ENCODE peak calls at places on chromosomes 7 and 10, in eight cellular contexts. Y is HCT116, Q is GM23338, B is endothelial cell of umbilical vein, K is H1, G is HepG2, F is GM12878, N is K562. S is an unnamed sample.

GRCh38 chr10:79399242-79399831 is 46.1 kb downstream of the ZCCHC24 start:
- DNase-seq in Y (no peak), Q (peak), B (peak), K (no peak), G (no peak), F (no peak), N (peak), S (no peak)

GRCh38 chr10:128130051-128130450 is 3.8 kb upstream of the MKI67 start:
- DNase-seq in Y (peak), Q (no peak), B (peak), K (no peak), G (peak), F (no peak), N (no peak), S (no peak)

GRCh38 chr7:2507917-2508306 is 11.7 kb upstream of the LFNG start:
- DNase-seq in Y (no peak), Q (no peak), B (no peak), K (no peak), G (no peak), F (no peak), N (no peak), S (no peak)

GRCh38 chr7:23938937-23939552 is 229.0 kb downstream of the STK31 start:
- DNase-seq in Y (peak), Q (peak), B (no peak), K (peak), G (peak), F (no peak), N (no peak), S (peak)

GRCh38 chr7:158133515-158134271 is 453.9 kb downstream of the PTPRN2 start:
- DNase-seq in Y (no peak), Q (no peak), B (no peak), K (no peak), G (no peak), F (no peak), N (no peak), S (no peak)

GRCh38 chr7:98100088-98100487 is 6.6 kb upstream of the LMTK2 start:
- DNase-seq in Y (no peak), Q (no peak), B (no peak), K (no peak), G (no peak), F (no peak), N (no peak), S (no peak)

GRCh38 chr10:80205478-80206276 is at the start of gene ANXA11:
- DNase-seq in Y (peak), Q (peak), B (peak), K (peak), G (peak), F (peak), N (peak), S (no peak)

GRCh38 chr10:59625842-59626522 is 83.7 kb downstream of the SLC16A9 start:
- DNase-seq in Y (peak), Q (peak), B (peak), K (peak), G (peak), F (peak), N (peak), S (no peak)

GRCh38 chr7:93461350-93461749 is 113.2 kb downstream of the CALCR start:
- DNase-seq in Y (no peak), Q (peak), B (no peak), K (no peak), G (no peak), F (no peak), N (no peak), S (no peak)

GRCh38 chr10:110457851-110458582 is 39.7 kb upstream of the DUSP5 start:
- DNase-seq in Y (no peak), Q (no peak), B (peak), K (no peak), G (no peak), F (no peak), N (no peak), S (no peak)

GRCh38 chr10:97875391-97875790 is 25.7 kb downstream of the GOLGA7B start:
- DNase-seq in Y (no peak), Q (no peak), B (peak), K (no peak), G (no peak), F (no peak), N (no peak), S (no peak)

GRCh38 chr10:92108747-92109146 is 182.1 kb downstream of the CPEB3 start:
- DNase-seq in Y (no peak), Q (no peak), B (no peak), K (no peak), G (no peak), F (no peak), N (no peak), S (no peak)

GRCh38 chr7:14899065-14899464 is 3.5 kb downstream of the DGKB start:
- DNase-seq in Y (no peak), Q (no peak), B (no peak), K (no peak), G (no peak), F (no peak), N (no peak), S (no peak)

GRCh38 chr7:111384065-111384891 is 178.0 kb downstream of the IMMP2L start:
- DNase-seq in Y (no peak), Q (no peak), B (peak), K (no peak), G (no peak), F (no peak), N (no peak), S (no peak)

GRCh38 chr7:150425670-150426069 is 24.8 kb upstream of the GIMAP8 start:
- DNase-seq in Y (no peak), Q (no peak), B (no peak), K (no peak), G (no peak), F (no peak), N (no peak), S (no peak)

GRCh38 chr7:50921114-50921513 is 138.4 kb upstream of the GRB10 start:
- DNase-seq in Y (no peak), Q (no peak), B (no peak), K (no peak), G (no peak), F (no peak), N (no peak), S (no peak)

GRCh38 chr10:1464866-1465265 is 272.5 kb downstream of the ADARB2 start:
- DNase-seq in Y (no peak), Q (no peak), B (no peak), K (no peak), G (no peak), F (no peak), N (no peak), S (no peak)

GRCh38 chr7:112211348-112211907 is 4.9 kb downstream of the ZNF277 start:
- DNase-seq in Y (no peak), Q (no peak), B (no peak), K (no peak), G (peak), F (no peak), N (no peak), S (no peak)

GRCh38 chr10:112140110-112140755 is 43.3 kb downstream of the GPAM start:
- DNase-seq in Y (peak), Q (peak), B (peak), K (peak), G (peak), F (peak), N (peak), S (no peak)

GRCh38 chr7:112938895-112939588 is 147.6 kb downstream of the GPR85 start:
- DNase-seq in Y (no peak), Q (peak), B (peak), K (no peak), G (peak), F (no peak), N (peak), S (no peak)

GRCh38 chr10:124657806-124658205 is 86.4 kb downstream of the FAM53B start:
- DNase-seq in Y (no peak), Q (no peak), B (no peak), K (no peak), G (no peak), F (peak), N (no peak), S (no peak)

GRCh38 chr7:35415411-35415822 is 161.5 kb upstream of the TBX20 start:
- DNase-seq in Y (no peak), Q (no peak), B (no peak), K (no peak), G (no peak), F (no peak), N (no peak), S (no peak)

GRCh38 chr7:50812847-50813475 is 30.3 kb upstream of the GRB10 start:
- DNase-seq in Y (peak), Q (peak), B (peak), K (no peak), G (peak), F (no peak), N (no peak), S (no peak)

GRCh38 chr7:130494480-130494879 is 2.6 kb downstream of the MEST start:
- DNase-seq in Y (no peak), Q (no peak), B (peak), K (no peak), G (no peak), F (no peak), N (peak), S (no peak)

GRCh38 chr7:130493275-130493868 is 1.5 kb downstream of the MEST start:
- DNase-seq in Y (no peak), Q (peak), B (peak), K (no peak), G (no peak), F (no peak), N (no peak), S (no peak)

GRCh38 chr7:130490888-130491771 is 755 bp upstream of the MEST start:
- DNase-seq in Y (no peak), Q (peak), B (peak), K (no peak), G (no peak), F (no peak), N (no peak), S (no peak)

GRCh38 chr7:130491841-130492518 is at the start of gene MEST:
- DNase-seq in Y (no peak), Q (peak), B (peak), K (no peak), G (no peak), F (no peak), N (no peak), S (no peak)

DNA sequence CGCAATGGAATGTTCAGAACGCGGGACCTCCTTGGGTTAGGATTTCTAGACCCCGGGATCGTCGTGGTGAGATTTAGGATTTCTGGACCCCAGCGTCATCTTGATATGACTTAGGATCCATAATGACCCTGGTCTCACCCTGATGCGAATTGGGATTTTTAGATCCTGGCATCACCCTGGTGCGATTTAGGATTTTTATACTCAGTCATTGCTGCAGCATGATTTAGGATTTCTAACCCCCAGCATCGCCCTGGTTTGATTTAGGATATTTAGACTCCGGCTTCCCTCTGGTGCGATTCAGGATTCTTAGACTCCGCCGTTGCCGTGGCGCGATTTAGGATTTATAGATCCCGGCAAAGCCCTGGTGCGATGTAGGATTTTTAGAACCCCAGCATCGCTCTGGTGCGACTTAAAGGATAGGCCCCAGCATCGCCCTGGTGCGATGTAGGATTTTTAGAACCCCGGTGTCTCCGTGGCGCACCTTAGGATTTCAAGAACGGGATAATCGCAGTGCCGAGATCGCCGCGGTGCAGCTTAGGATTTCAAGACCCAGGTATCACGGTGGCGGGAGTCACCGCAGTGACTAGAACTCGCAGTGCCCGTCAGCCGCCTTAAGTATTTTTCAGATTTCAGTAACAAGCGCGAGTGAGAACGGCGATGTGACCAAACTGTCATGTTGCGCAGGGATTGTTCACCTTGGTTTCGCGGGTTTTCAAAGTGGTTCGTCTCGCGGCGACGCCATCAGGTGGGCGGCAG is 812 bp downstream of the MEST start:
- DNase-seq in Y (no peak), Q (peak), B (peak), K (no peak), G (no peak), F (no peak), N (no peak), S (no peak)
- TF ChIP-seq EZH2 in Y (no peak), Q (no peak), B (no peak), K (no peak), G (no peak), F (peak), N (no peak), S (no peak)

DNA sequence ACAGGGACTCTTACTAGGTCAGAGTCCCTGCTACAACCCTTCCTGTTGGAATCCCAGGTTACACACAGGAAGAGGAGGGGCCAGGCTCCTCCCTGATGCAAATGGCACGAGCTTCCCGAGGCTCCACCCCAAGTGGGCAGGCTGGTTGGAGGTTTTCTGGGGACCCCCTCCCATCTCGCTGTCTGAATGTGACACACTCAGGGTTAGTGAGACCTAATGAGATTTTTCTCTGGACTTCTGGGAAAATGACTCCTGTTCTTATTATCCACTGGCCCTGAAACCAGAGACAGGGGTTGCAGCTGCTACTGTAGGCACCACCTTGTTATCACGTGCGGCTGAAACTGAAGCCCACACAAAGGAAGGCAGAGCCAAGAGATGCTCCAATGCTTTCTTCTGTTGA is 103.3 kb downstream of the FAM107B start:
- DNase-seq in Y (no peak), Q (peak), B (no peak), K (no peak), G (no peak), F (no peak), N (no peak), S (no peak)
- H3K27ac ChIP-seq in Y (no peak), Q (no peak), B (no peak), K (no peak), G (no peak), F (no peak), N (no peak), S (no peak)

GRCh38 chr10:71747808-71748523 is 25.4 kb downstream of the VSIR start:
- DNase-seq in Y (no peak), Q (no peak), B (no peak), K (no peak), G (no peak), F (peak), N (no peak), S (no peak)

GRCh38 chr10:71745659-71746250 is 26.2 kb upstream of the C10orf105 start:
- DNase-seq in Y (no peak), Q (no peak), B (no peak), K (no peak), G (no peak), F (no peak), N (no peak), S (no peak)

GRCh38 chr10:71744897-71745658 is 25.5 kb upstream of the C10orf105 start:
- DNase-seq in Y (no peak), Q (no peak), B (no peak), K (no peak), G (no peak), F (no peak), N (no peak), S (no peak)

GRCh38 chr10:71747039-71747807 is 26.1 kb downstream of the VSIR start:
- DNase-seq in Y (no peak), Q (no peak), B (no peak), K (no peak), G (no peak), F (peak), N (no peak), S (no peak)

GRCh38 chr10:71746344-71747037 is 26.8 kb downstream of the VSIR start:
- DNase-seq in Y (no peak), Q (peak), B (peak), K (no peak), G (peak), F (no peak), N (peak), S (no peak)
- TF ChIP-seq POLR2AphosphoS5 in Y (no peak), Q (no peak), B (no peak), K (no peak), G (no peak), F (no peak), N (no peak), S (no peak)

DNA sequence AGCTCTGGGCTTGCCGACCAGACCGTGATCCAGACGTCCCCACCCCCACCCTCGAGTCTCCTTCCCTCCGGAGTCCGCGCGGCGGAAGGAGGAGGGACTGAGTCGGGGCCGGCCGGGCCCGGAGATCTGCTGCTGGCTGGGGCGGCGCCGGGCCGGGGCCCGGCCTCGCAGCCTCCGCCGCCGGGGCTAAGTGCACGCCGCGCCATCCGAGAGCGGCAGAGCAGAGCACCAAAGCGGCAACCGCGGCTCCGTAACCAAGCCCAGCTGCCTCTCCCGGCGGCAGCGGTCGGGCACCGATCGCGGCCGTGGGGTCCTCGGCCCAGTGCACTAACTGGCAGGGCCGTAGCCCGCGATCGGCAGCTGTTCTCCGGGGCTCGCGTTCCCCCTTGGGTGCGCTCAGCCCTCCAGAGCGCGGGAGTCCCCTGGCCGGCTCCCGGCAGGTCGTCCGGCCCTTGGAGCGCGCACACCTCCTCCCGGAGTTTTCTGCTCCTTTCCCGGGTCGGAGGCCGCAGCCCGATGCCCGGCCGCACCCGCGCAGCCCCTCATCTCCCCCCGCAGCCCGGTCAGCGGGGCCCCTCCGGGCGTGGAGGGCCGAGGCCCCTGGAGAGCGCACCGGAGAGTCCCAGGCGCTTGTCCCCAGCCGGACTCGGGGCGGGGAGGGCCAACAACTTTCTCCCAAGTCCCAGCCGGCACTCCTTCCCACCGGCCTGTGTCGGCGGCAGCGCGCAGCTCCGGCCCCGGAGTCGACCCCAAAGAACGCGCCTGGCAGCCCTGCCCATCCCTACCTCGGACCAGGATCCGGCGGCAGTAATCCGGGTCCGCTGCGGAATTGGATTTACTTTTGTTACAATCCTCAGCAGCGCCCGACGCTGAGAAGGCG is 799 bp downstream of the VAX1 start:
- DNase-seq in Y (no peak), Q (peak), B (peak), K (no peak), G (no peak), F (no peak), N (no peak), S (no peak)
- TF ChIP-seq EZH2 in Y (no peak), Q (peak), B (peak), K (peak), G (no peak), F (no peak), N (no peak), S (no peak)

GRCh38 chr7:12674053-12674452 is 13.4 kb upstream of the ARL4A start:
- DNase-seq in Y (no peak), Q (no peak), B (no peak), K (no peak), G (no peak), F (no peak), N (no peak), S (no peak)
- H3K27ac ChIP-seq in Y (no peak), Q (no peak), B (no peak), K (no peak), G (no peak), F (no peak), N (no peak), S (no peak)

GRCh38 chr7:128270799-128271411 is 29.8 kb downstream of the LEP start:
- DNase-seq in Y (no peak), Q (peak), B (no peak), K (no peak), G (no peak), F (no peak), N (no peak), S (no peak)

GRCh38 chr7:128271471-128272454 is 30.7 kb downstream of the LEP start:
- DNase-seq in Y (no peak), Q (peak), B (no peak), K (no peak), G (no peak), F (no peak), N (no peak), S (no peak)

GRCh38 chr7:128275651-128276050 is 34.6 kb downstream of the LEP start:
- DNase-seq in Y (no peak), Q (no peak), B (no peak), K (no peak), G (no peak), F (no peak), N (no peak), S (no peak)

GRCh38 chr7:128274890-128275603 is 34.0 kb downstream of the LEP start:
- DNase-seq in Y (no peak), Q (no peak), B (no peak), K (no peak), G (peak), F (no peak), N (no peak), S (no peak)

DNA sequence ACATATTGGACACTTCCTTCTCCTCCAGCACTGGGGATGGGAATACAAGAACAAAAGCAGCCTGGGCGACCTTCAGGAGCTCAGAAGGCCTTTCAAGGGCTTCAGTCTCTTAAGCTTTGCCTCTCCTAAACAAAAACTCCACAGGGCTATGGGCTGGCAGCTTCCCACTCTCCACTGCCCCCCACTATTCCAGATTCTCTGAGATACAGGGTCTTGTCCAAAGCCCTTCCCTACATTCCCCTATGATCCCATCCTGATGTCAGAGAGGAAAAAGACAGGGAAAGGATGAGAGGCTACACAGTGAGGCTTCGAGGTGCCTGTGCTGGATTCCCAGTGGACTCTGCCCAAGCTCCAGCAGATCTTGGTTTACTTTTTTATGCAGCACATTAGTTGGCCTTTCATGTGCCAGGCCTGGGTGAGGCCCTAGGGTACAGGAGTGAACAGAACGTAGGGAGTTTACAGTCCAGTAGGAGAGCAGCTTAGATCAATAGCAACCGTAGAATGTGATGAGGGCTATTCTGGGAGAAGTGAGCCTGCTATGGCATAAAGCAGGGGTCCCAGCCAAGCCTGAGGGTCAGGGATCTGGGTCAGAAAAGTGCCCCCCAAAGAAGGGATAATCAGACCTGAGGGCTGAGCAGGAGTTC is 33.3 kb downstream of the LEP start:
- DNase-seq in Y (no peak), Q (no peak), B (no peak), K (no peak), G (no peak), F (no peak), N (no peak), S (no peak)
- TF ChIP-seq POLR2AphosphoS5 in Y (no peak), Q (no peak), B (no peak), K (no peak), G (no peak), F (no peak), N (no peak), S (no peak)

GRCh38 chr10:11823122-11823988 is at the start of gene PROSER2:
- DNase-seq in Y (peak), Q (peak), B (peak), K (no peak), G (no peak), F (no peak), N (peak), S (no peak)
- TF ChIP-seq EZH2 in Y (no peak), Q (no peak), B (no peak), K (no peak), G (no peak), F (no peak), N (no peak), S (no peak)

S was measured in SK-N-MC.